ENCODE peak calls at places on chromosomes 5 and 9, in six cellular contexts. T, O, Z, Q, R and W are unnamed samples.

GRCh38 chr9:125255781-125256391 is 5.7 kb upstream of the GAPVD1 start:
- DNase-seq in T (peak; percentile 39), O (peak; percentile 46), Z (no peak), Q (no peak), R (no peak), W (peak; percentile 30)

GRCh38 chr5:60703944-60704343 is 4.0 kb upstream of the DEPDC1B start:
- DNase-seq in T (peak; percentile 42), O (no peak), Z (no peak), Q (no peak), R (no peak), W (no peak)

GRCh38 chr5:175796536-175797499 is 74.6 kb upstream of the CPLX2 start:
- DNase-seq in T (peak; percentile 74), O (peak; percentile 88), Z (peak; percentile 75), Q (peak; percentile 39), R (peak; percentile 80), W (peak; percentile 90)

GRCh38 chr5:151214614-151215545 is 9.0 kb downstream of the CCDC69 start:
- DNase-seq in T (no peak), O (peak; percentile 89), Z (peak; percentile 43), Q (peak; percentile 62), R (no peak), W (no peak)

GRCh38 chr9:14151451-14151850 is 162.5 kb downstream of the NFIB start:
- DNase-seq in T (no peak), O (no peak), Z (no peak), Q (no peak), R (no peak), W (no peak)

GRCh38 chr5:92780057-92780456 is 801.0 kb downstream of the NR2F1-AS1 start:
- DNase-seq in T (no peak), O (no peak), Z (no peak), Q (no peak), R (no peak), W (no peak)

GRCh38 chr9:22244141-22245011 is 202.2 kb upstream of the DMRTA1 start:
- DNase-seq in T (peak; percentile 71), O (no peak), Z (no peak), Q (no peak), R (peak; percentile 40), W (no peak)

GRCh38 chr9:134418986-134419683 is 92.9 kb downstream of the RXRA start:
- DNase-seq in T (no peak), O (no peak), Z (no peak), Q (no peak), R (no peak), W (peak; percentile 69)

GRCh38 chr9:13427587-13427986 is 148.1 kb upstream of the MPDZ start:
- DNase-seq in T (peak; percentile 48), O (peak; percentile 72), Z (peak; percentile 4), Q (no peak), R (no peak), W (no peak)

GRCh38 chr5:19777363-19777762 is 210.6 kb downstream of the CDH18 start:
- DNase-seq in T (no peak), O (no peak), Z (no peak), Q (no peak), R (no peak), W (no peak)

GRCh38 chr9:93963969-93964368 is 8.8 kb upstream of the BARX1 start:
- DNase-seq in T (no peak), O (no peak), Z (no peak), Q (no peak), R (peak; percentile 19), W (no peak)

GRCh38 chr9:137085918-137086530 is 761 bp upstream of the MAN1B1 start:
- DNase-seq in T (peak; percentile 48), O (no peak), Z (no peak), Q (no peak), R (peak; percentile 44), W (peak; percentile 59)

GRCh38 chr9:99299214-99300102 is 77.4 kb downstream of the SEC61B start:
- DNase-seq in T (peak; percentile 20), O (peak; percentile 39), Z (no peak), Q (no peak), R (no peak), W (no peak)

GRCh38 chr5:88143693-88144218 is 124.9 kb downstream of the TMEM161B start:
- DNase-seq in T (no peak), O (no peak), Z (no peak), Q (no peak), R (no peak), W (no peak)

GRCh38 chr5:39816111-39816834 is 391.5 kb upstream of the DAB2 start:
- DNase-seq in T (no peak), O (no peak), Z (no peak), Q (no peak), R (no peak), W (no peak)

GRCh38 chr5:151095341-151096000 is 14.6 kb upstream of the TNIP1 start:
- DNase-seq in T (peak; percentile 41), O (no peak), Z (no peak), Q (no peak), R (peak; percentile 60), W (peak; percentile 56)

GRCh38 chr5:118195215-118195614 is 793.1 kb downstream of the DTWD2 start:
- DNase-seq in T (no peak), O (no peak), Z (no peak), Q (no peak), R (no peak), W (no peak)

GRCh38 chr5:118366429-118366828 is 621.9 kb downstream of the DTWD2 start:
- DNase-seq in T (no peak), O (no peak), Z (no peak), Q (no peak), R (no peak), W (no peak)

GRCh38 chr5:169710675-169711074 is 73.6 kb downstream of the DOCK2 start:
- DNase-seq in T (no peak), O (no peak), Z (no peak), Q (no peak), R (no peak), W (no peak)

GRCh38 chr9:97575673-97576048 is 57.5 kb downstream of the TSTD2 start:
- DNase-seq in T (no peak), O (no peak), Z (no peak), Q (no peak), R (no peak), W (no peak)

GRCh38 chr9:83932001-83932400 is 10.8 kb upstream of the KIF27 start:
- DNase-seq in T (no peak), O (peak; percentile 61), Z (no peak), Q (no peak), R (no peak), W (no peak)

GRCh38 chr5:6714221-6715041 is 1.2 kb downstream of the TENT4A start:
- DNase-seq in T (peak; percentile 16), O (peak; percentile 57), Z (no peak), Q (no peak), R (no peak), W (peak; percentile 49)

GRCh38 chr5:126339215-126339805 is 83.9 kb upstream of the GRAMD2B start:
- DNase-seq in T (peak; percentile 65), O (peak; percentile 67), Z (peak; percentile 18), Q (peak; percentile 22), R (no peak), W (peak; percentile 26)

GRCh38 chr9:87436694-87437093 is 61.0 kb upstream of the DAPK1 start:
- DNase-seq in T (no peak), O (no peak), Z (no peak), Q (no peak), R (no peak), W (no peak)

GRCh38 chr5:32753765-32754164 is 42.6 kb downstream of the NPR3 start:
- DNase-seq in T (peak; percentile 40), O (no peak), Z (no peak), Q (no peak), R (no peak), W (no peak)

DNA sequence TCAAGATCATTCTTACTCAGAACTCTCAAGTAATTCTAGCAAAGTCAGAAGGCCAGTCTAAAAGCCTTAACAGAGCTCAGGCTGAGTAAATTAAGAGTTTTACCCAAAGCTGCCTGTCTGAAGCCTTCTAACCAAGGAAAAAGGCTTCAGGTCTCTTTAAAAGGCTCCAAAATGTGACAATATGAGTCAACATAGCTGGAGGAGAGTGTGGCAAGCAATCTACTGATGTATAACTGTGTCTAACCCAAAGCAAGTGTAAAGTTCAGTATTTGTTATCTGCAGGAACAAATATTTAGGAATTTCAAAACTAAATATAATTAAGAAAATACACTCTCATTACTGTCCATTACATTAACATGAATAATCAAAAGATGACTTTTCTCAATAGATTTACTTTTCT is 11.0 kb downstream of the ZBTB5 start:
- DNase-seq in T (no peak), O (no peak), Z (no peak), Q (no peak), R (no peak), W (no peak)
- TF ChIP-seq POLR2A in T (no peak), O (no peak), Z (no peak), Q (no peak), R (no peak), W (no peak)

DNA sequence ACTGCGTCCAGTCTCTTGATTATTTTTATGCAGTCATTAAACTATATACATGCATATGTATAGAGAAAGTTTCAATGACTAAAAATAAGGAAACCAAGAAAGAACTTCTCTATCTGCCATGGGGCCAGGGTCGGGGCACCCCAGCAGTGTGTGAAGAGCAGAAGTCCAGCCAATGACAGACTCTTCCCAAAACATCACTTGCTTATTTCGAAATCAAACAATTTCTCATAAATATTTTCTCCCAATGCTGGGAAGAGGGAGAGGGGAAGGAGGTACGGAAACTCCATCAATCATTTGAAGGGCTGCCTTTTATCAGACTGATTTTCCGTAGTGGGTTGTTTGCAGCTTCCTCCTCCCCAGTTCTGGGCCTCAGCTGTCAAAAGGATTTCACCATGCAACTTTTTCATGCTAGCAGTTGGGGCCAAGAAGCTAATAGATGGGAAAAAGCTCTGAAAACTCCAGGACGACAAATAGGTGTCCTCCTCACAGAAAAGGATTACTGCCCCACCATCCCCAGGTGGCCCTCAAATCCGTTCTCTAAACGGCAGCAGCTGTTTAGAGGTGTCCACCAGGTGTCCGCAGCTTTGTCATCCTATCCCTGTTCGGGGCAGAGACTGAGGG is 617 bp upstream of the FPGS start:
- DNase-seq in T (no peak), O (peak; percentile 55), Z (no peak), Q (no peak), R (no peak), W (no peak)
- TF ChIP-seq POLR2A in T (no peak), O (no peak), Z (no peak), Q (no peak), R (no peak), W (no peak)

GRCh38 chr9:76887003-76887821 is 18.7 kb downstream of the PRUNE2 start:
- DNase-seq in T (no peak), O (no peak), Z (no peak), Q (no peak), R (no peak), W (no peak)
- TF ChIP-seq POLR2A in T (no peak), O (no peak), Z (no peak), Q (peak; percentile 38), R (no peak), W (no peak)

DNA sequence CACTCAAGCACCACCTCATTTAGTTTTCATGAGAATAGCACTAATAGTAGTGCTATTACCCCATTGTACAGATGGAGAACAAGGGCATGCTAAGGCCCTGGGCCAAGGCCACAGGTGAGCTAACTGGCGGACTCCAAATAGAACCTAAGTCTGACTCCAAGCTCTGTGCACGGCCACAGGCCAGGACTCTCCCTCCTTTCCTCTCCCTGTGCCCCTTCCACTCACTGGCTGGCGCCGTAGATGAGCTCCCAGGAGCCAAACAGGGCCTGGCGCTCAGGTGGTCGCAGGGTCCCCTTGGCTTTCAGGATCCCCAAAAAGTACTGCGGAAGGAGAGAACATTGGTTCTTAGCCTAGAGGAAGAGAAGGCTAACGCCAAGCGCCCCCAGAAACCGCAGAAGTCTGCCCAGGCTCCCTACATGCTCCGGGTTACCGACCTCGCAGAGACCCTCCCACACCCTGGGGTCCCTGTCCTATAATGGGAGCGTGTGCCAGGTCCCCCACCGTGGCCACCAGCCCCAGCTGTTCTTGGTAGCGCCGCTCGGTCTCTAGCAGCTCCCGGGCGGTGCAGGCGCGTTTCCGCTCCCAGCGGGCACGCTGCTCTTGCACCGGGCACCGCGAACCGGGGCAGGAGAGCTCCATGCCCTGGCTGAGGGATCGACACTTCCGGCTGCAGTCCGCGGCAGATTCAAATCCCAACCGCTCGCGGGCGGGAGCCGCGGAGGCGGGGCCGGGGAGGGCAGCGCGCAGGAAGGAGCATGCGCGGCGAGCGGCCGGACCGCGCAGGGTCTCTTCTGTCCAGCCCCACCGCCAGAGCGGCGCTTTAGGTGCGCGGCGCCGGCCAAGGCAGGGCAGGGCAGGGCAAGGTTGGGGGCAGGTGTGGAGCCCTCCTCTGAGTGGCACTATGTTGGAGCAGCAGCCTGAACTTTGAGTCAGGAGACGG is at the start of gene ARHGEF39:
- DNase-seq in T (peak; percentile 86), O (peak; percentile 86), Z (peak; percentile 89), Q (peak; percentile 94), R (peak; percentile 89), W (peak; percentile 74)
- TF ChIP-seq POLR2A in T (peak; percentile 65), O (peak; percentile 28), Z (no peak), Q (peak; percentile 69), R (no peak), W (peak; percentile 53)